ENCODE peak calls at places on chromosomes 2 and 18, in ten cellular contexts. J is OCI-LY7, T is HCT116, Q is SK-N-SH, E is PC-3, X is GM23338, R is GM23248, P is PC-9, H is hepatocyte, Y is MM.1S. N is an unnamed sample.

GRCh38 chr18:61569176-61569892 is 236.1 kb downstream of the CDH20 start:
- DNase-seq in J (no peak), E (peak; percentile 58), H (no peak), T (no peak), P (peak; percentile 3), R (peak; percentile 76), Q (no peak), Y (no peak), X (peak; percentile 43), N (no peak)

GRCh38 chr2:211514049-211514448 is 957.6 kb downstream of the CPS1 start:
- DNase-seq in Q (no peak), H (no peak), J (no peak), Y (peak; percentile 53), P (no peak), X (no peak), T (no peak), R (no peak), E (no peak), N (no peak)

GRCh38 chr2:42342061-42342794 is 18.8 kb downstream of the COX7A2L start:
- DNase-seq in X (peak; percentile 44), E (peak; percentile 70), H (peak; percentile 64), Y (no peak), T (peak; percentile 10), P (peak; percentile 79), Q (peak; percentile 58), R (peak; percentile 97), J (no peak), N (no peak)

GRCh38 chr2:71686781-71687180 is 233.4 kb downstream of the DYSF start:
- DNase-seq in Y (no peak), X (no peak), H (no peak), T (no peak), R (no peak), J (no peak), Q (no peak), P (no peak), E (no peak), N (no peak)

GRCh38 chr2:212249451-212249850 is 289.2 kb downstream of the ERBB4 start:
- DNase-seq in J (no peak), E (peak; percentile 5), T (no peak), R (peak; percentile 26), P (no peak), Y (peak; percentile 15), X (peak; percentile 18), Q (no peak), H (peak; percentile 6), N (no peak)

GRCh38 chr2:37676274-37676673 is 4.8 kb upstream of the CDC42EP3 start:
- DNase-seq in E (peak; percentile 88), P (no peak), J (no peak), Y (no peak), T (peak; percentile 63), X (peak; percentile 53), R (peak; percentile 77), Q (no peak), H (no peak), N (no peak)

GRCh38 chr18:49393011-49393410 is 67.4 kb downstream of the DYM start:
- DNase-seq in Q (no peak), J (no peak), X (no peak), P (no peak), E (no peak), Y (no peak), T (no peak), H (no peak), R (no peak), N (no peak)

GRCh38 chr2:134320930-134321329 is 67.1 kb downstream of the MGAT5 start:
- DNase-seq in J (no peak), Y (no peak), X (no peak), T (no peak), Q (no peak), P (no peak), R (no peak), E (no peak), H (no peak), N (no peak)

GRCh38 chr18:45621068-45621511 is 5.8 kb downstream of the SLC14A2 start:
- DNase-seq in T (peak; percentile 28), X (peak; percentile 76), Y (peak; percentile 35), R (peak; percentile 68), E (peak; percentile 51), H (peak; percentile 73), J (peak; percentile 0), P (peak; percentile 7), Q (peak; percentile 74), N (peak; percentile 85)

GRCh38 chr18:23862071-23862470 is 152.5 kb upstream of the TTC39C start:
- DNase-seq in T (no peak), P (no peak), E (peak; percentile 88), Q (no peak), X (no peak), H (no peak), Y (no peak), R (peak; percentile 93), J (no peak), N (no peak)

GRCh38 chr2:177317443-177317842 is 52.9 kb upstream of the NFE2L2 start:
- DNase-seq in P (no peak), Y (no peak), R (no peak), H (no peak), X (no peak), E (no peak), T (no peak), Q (no peak), J (no peak), N (no peak)

GRCh38 chr18:8084160-8084559 is 517.0 kb downstream of the PTPRM start:
- DNase-seq in H (peak; percentile 32), X (peak; percentile 92), J (peak; percentile 20), Y (peak; percentile 14), R (peak; percentile 57), P (no peak), E (peak; percentile 82), Q (peak; percentile 38), T (peak; percentile 21), N (peak; percentile 78)

GRCh38 chr2:47803363-47803762 is 20.4 kb downstream of the MSH6 start:
- DNase-seq in Q (no peak), T (no peak), P (no peak), X (no peak), E (no peak), J (no peak), R (no peak), H (no peak), Y (no peak), N (no peak)

GRCh38 chr2:164205347-164205746 is 415.9 kb downstream of the GRB14 start:
- DNase-seq in X (no peak), J (no peak), Y (peak; percentile 42), E (peak; percentile 66), Q (no peak), R (peak; percentile 73), T (no peak), P (peak; percentile 12), H (peak; percentile 4), N (no peak)

GRCh38 chr2:206274434-206275273 is at the start of gene ZDBF2:
- DNase-seq in T (no peak), Q (peak; percentile 88), P (peak; percentile 68), H (peak; percentile 78), R (peak; percentile 81), J (peak; percentile 69), Y (peak; percentile 73), X (peak; percentile 76), E (peak; percentile 38), N (peak; percentile 56)

GRCh38 chr2:218289639-218290315 is 2.5 kb downstream of the TMBIM1 start:
- DNase-seq in R (peak; percentile 84), H (peak; percentile 78), T (no peak), J (no peak), X (no peak), Q (no peak), Y (no peak), P (no peak), E (no peak), N (no peak)
- H3K4me1 ChIP-seq in R (peaks cover 50% of the 10 kb centered on the region), H (peaks cover 72% of the 10 kb centered on the region), T (peaks cover 47% of the 10 kb centered on the region), J (peaks cover 81% of the 10 kb centered on the region), X (peaks cover 25% of the 10 kb centered on the region), Q (peaks cover 12% of the 10 kb centered on the region), Y (peaks cover 56% of the 10 kb centered on the region), P (peaks cover 86% of the 10 kb centered on the region), E (peaks cover 66% of the 10 kb centered on the region), N (peaks cover 62% of the 10 kb centered on the region)

DNA sequence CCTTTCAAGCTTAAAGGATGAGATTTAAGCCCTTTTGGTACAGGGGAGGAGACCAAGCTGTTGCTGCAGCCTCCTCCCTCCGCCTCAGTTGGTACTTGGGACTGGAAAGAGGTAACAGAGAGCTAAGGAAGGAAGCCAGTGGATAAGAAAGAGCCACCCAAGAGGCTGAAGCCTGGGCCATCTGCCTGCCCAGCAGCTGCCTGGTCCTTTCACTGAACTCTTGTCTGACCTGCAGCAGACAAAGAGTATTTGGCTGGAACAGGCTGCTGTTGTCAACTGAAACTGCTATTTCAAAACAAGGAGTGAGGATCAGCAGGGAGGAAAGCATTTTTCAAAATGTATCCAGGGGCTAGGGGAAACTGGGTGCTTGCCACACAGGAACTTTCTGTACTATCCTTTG is 30.3 kb downstream of the TNS1 start:
- DNase-seq in X (no peak), P (no peak), T (no peak), E (no peak), H (no peak), Q (no peak), Y (no peak), R (no peak), J (no peak), N (no peak)
- H3K9me2 ChIP-seq in X (peaks cover 2% of the 10 kb centered on the region), P (no peaks in the 10 kb centered on the region), T (no peaks in the 10 kb centered on the region), E (no peaks in the 10 kb centered on the region), H (no peaks in the 10 kb centered on the region), Q (no peaks in the 10 kb centered on the region), Y (no peaks in the 10 kb centered on the region), R (no peaks in the 10 kb centered on the region), J (no peaks in the 10 kb centered on the region), N (no peaks in the 10 kb centered on the region)

GRCh38 chr2:9247786-9248185 is 41.2 kb downstream of the ASAP2 start:
- DNase-seq in J (no peak), T (no peak), X (no peak), Y (no peak), H (no peak), R (no peak), Q (peak; percentile 81), E (no peak), P (no peak), N (no peak)
- H3K79me2 ChIP-seq in J (no peaks in the 10 kb centered on the region), T (peaks cover 13% of the 10 kb centered on the region), X (peaks cover 74% of the 10 kb centered on the region), Y (no peaks in the 10 kb centered on the region), H (peaks cover 81% of the 10 kb centered on the region), R (peaks cover 99% of the 10 kb centered on the region), Q (peaks cover 100% of the 10 kb centered on the region), E (peaks cover 100% of the 10 kb centered on the region), P (peaks cover 97% of the 10 kb centered on the region), N (no peaks in the 10 kb centered on the region)

GRCh38 chr2:236576053-236576452 is 6.4 kb downstream of the ACKR3 start:
- DNase-seq in E (no peak), Q (no peak), Y (no peak), H (peak; percentile 73), R (peak; percentile 16), X (peak; percentile 56), J (no peak), T (no peak), P (no peak), N (no peak)

GRCh38 chr2:236575501-236575900 is 5.9 kb downstream of the ACKR3 start:
- DNase-seq in X (no peak), Q (no peak), Y (no peak), R (no peak), P (no peak), J (no peak), H (peak; percentile 55), E (no peak), T (no peak), N (no peak)

GRCh38 chr2:236573066-236573929 is 3.7 kb downstream of the ACKR3 start:
- DNase-seq in Y (no peak), H (no peak), T (no peak), E (no peak), X (no peak), Q (no peak), P (no peak), R (no peak), J (no peak), N (no peak)

GRCh38 chr2:236574000-236574399 is 4.4 kb downstream of the ACKR3 start:
- DNase-seq in J (no peak), P (no peak), H (no peak), E (no peak), R (no peak), Y (no peak), T (no peak), Q (no peak), X (no peak), N (no peak)

GRCh38 chr2:236574424-236575145 is 5.0 kb downstream of the ACKR3 start:
- DNase-seq in Y (no peak), Q (no peak), P (no peak), E (no peak), T (no peak), H (no peak), J (no peak), X (no peak), R (no peak), N (no peak)
- H3K4me1 ChIP-seq in Y (no peaks in the 10 kb centered on the region), Q (no peaks in the 10 kb centered on the region), P (no peaks in the 10 kb centered on the region), E (peaks cover 15% of the 10 kb centered on the region), T (no peaks in the 10 kb centered on the region), H (peaks cover 61% of the 10 kb centered on the region), J (peaks cover 33% of the 10 kb centered on the region), X (peaks cover 27% of the 10 kb centered on the region), R (no peaks in the 10 kb centered on the region), N (peaks cover 20% of the 10 kb centered on the region)